ENCODE peak calls at places on chromosomes 1 and 21, in ten cellular contexts. P is Panc1, K is GM12864, N is AG04449, S is AG09319, Q is H9, Y is IMR-90, V is A549, O is body of pancreas, I is astrocyte of the spinal cord. J is an unnamed sample.

GRCh38 chr1:209890606-209891330 is 47.2 kb upstream of the SYT14 start:
- DNase-seq in Y (peak; percentile 52), O (no peak), S (no peak), Q (no peak), N (no peak), P (no peak), V (no peak), I (peak; percentile 38), K (no peak), J (no peak)

GRCh38 chr1:243582321-243582720 is 267.7 kb downstream of the AKT3 start:
- DNase-seq in I (peak; percentile 68), Y (peak; percentile 76), S (no peak), N (peak; percentile 79), K (no peak), Q (no peak), P (no peak), O (no peak), V (peak; percentile 43), J (no peak)

GRCh38 chr1:203871114-203871875 is 9.9 kb downstream of the SNRPE start:
- DNase-seq in I (peak; percentile 82), K (no peak), P (no peak), Q (peak; percentile 52), S (peak; percentile 52), V (peak; percentile 76), O (peak; percentile 40), Y (peak; percentile 80), N (no peak), J (no peak)

GRCh38 chr1:234970731-234971476 is 157.7 kb downstream of the TOMM20 start:
- DNase-seq in P (no peak), Y (peak; percentile 98), K (no peak), S (peak; percentile 89), V (no peak), Q (peak; percentile 70), I (peak; percentile 99), N (peak; percentile 97), O (peak; percentile 75), J (no peak)

GRCh38 chr1:108346137-108346536 is 102.3 kb upstream of the NBPF4 start:
- DNase-seq in K (no peak), O (no peak), S (no peak), V (no peak), Q (no peak), N (no peak), I (no peak), Y (no peak), P (no peak), J (no peak)

GRCh38 chr1:150987928-150988327 is 5.8 kb downstream of the ANXA9 start:
- DNase-seq in S (no peak), Y (no peak), O (no peak), P (no peak), V (no peak), I (no peak), Q (no peak), K (no peak), N (no peak), J (no peak)

GRCh38 chr1:27037518-27037917 is 24.9 kb upstream of the TENT5B start:
- DNase-seq in K (no peak), V (no peak), Q (no peak), N (no peak), I (no peak), O (peak; percentile 21), S (no peak), P (no peak), Y (no peak), J (no peak)

GRCh38 chr1:163084330-163084729 is 15.2 kb downstream of the RGS4 start:
- DNase-seq in I (no peak), P (no peak), Q (no peak), S (no peak), Y (peak; percentile 13), K (no peak), V (no peak), O (no peak), N (no peak), J (no peak)

GRCh38 chr21:37459575-37459974 is 93.0 kb downstream of the DYRK1A start:
- DNase-seq in V (no peak), S (no peak), O (no peak), Y (peak; percentile 69), K (no peak), P (no peak), I (peak; percentile 56), Q (no peak), N (no peak), J (no peak)

GRCh38 chr1:224499204-224499603 is 64.6 kb upstream of the WDR26 start:
- DNase-seq in P (no peak), Q (no peak), N (no peak), V (no peak), I (no peak), K (no peak), O (no peak), Y (no peak), S (no peak), J (no peak)

GRCh38 chr1:43345119-43345518 is 7.5 kb downstream of the MPL start:
- DNase-seq in V (no peak), S (no peak), P (no peak), I (no peak), K (no peak), Y (no peak), Q (no peak), O (no peak), N (no peak), J (no peak)

GRCh38 chr1:159141584-159142518 is 29.6 kb upstream of the CADM3 start:
- DNase-seq in P (no peak), K (no peak), O (no peak), I (peak; percentile 68), S (no peak), N (no peak), Q (peak; percentile 40), V (peak; percentile 19), Y (peak; percentile 60), J (no peak)

GRCh38 chr1:205913451-205914204 is 29.6 kb downstream of the SLC26A9 start:
- DNase-seq in K (no peak), S (peak; percentile 10), I (no peak), P (no peak), Y (no peak), N (no peak), O (peak; percentile 80), V (peak; percentile 41), Q (no peak), J (no peak)

GRCh38 chr1:24754229-24754628 is 9.0 kb downstream of the CLIC4 start:
- DNase-seq in V (no peak), K (no peak), Y (no peak), S (no peak), I (no peak), N (no peak), O (no peak), P (no peak), Q (no peak), J (no peak)

GRCh38 chr21:45935628-45936027 is 45.9 kb upstream of the COL6A1 start:
- DNase-seq in P (no peak), V (no peak), K (no peak), Q (no peak), S (no peak), N (no peak), O (no peak), I (peak; percentile 53), Y (peak; percentile 63), J (no peak)

GRCh38 chr1:178151831-178152230 is 57.9 kb downstream of the RASAL2 start:
- DNase-seq in Y (no peak), I (no peak), N (no peak), O (no peak), K (no peak), V (no peak), Q (no peak), P (no peak), S (no peak), J (no peak)
- TF ChIP-seq CTCF in Y (no peak), I (no peak), N (no peak), O (no peak), K (no peak), V (no peak), Q (no peak), P (no peak), S (no peak), J (no peak)

DNA sequence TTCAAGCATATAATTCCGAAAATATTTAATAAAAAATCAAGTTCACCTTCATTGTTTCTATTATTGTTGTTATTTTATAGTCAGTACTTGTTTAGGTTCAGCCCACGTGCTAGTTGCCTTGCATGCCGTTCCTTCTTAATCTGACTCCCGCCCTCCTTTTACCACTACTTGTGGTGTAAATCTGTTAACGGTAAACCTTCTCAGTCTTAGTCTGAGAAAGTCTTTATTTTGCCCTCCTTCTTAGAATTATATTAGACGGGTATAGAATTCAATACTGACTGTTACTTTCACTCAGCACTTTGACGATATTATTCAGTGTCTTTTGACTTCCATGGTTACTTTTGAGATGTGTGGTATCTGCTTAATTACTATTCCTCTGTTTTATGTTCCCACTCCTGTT is 104.8 kb downstream of the RGL1 start:
- DNase-seq in S (no peak), I (no peak), Q (no peak), N (no peak), O (no peak), Y (no peak), K (no peak), P (no peak), V (no peak), J (no peak)
- TF ChIP-seq CTCF in S (no peak), I (no peak), Q (no peak), N (no peak), O (no peak), Y (no peak), K (no peak), P (no peak), V (no peak), J (no peak)

DNA sequence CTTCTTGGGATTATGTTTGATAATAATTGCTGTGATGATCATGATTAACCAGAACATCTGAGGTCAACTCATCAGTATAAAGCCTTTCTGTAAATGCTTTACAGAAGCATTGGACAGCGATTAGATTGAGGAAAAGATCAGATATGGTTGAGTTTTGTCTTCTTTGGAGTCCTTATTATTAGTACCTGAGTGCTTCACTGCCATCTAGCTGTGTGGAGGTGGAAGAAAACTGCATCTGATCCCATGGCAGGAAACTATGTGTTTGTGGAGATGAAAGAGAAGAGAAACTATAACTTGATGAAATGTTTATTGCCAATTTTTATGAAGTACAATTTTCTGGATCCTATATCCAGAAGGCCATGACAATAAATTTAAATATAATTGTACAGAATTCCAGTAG is 11.4 kb downstream of the FLG2 start:
- DNase-seq in Q (no peak), P (no peak), S (no peak), N (no peak), V (peak; percentile 24), K (no peak), Y (no peak), I (no peak), O (no peak), J (no peak)
- TF ChIP-seq CTCF in Q (no peak), P (peak; percentile 50), S (no peak), N (no peak), V (no peak), K (peak; percentile 15), Y (no peak), I (peak; percentile 25), O (no peak), J (no peak)

DNA sequence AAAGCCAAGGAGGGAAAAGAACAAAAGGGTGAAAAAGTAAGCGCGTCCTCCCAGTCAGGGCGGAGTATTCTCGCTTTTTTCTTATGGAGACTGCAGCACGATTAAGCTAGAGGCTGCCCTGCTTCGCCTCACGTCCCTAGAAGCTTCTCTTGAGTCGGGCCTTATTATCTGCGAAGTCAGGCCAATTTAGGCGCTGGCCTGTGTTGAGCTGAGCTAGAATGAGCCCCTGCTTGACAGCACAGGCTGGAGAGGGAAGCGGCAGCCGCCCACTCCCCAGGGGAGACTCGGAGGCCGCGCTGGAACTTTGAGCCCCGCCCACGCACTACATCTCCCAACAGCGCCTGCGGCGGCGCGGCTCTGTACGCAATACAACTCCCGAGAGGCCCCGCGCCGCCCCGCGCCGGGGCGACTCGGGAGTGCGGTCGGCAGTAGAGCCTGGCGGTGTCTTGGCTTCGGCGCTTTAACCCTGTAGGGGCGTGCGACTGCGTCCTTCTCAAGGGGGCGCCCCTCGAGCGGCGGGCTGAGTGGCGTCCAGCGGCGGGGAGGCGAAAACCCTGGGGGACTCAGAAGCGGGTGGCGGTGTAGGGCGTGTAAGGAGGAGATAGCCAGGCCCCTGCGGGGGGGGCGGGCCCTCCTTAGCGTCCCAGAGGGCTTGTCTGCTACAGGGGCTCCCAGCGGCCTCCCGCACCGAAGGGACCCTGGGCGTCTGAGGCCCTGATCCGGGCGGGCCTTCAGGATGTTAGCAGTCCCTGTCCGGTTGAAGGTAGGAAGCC is 888 bp downstream of the ZNF436 start:
- DNase-seq in Y (peak; percentile 90), V (peak; percentile 86), N (no peak), P (no peak), K (peak; percentile 69), Q (peak; percentile 90), S (peak; percentile 78), O (peak; percentile 93), I (peak; percentile 93), J (peak; percentile 97)
- TF ChIP-seq CTCF in Y (peak; percentile 34), V (no peak), N (peak; percentile 43), P (no peak), K (no peak), Q (peak; percentile 46), S (peak; percentile 5), O (no peak), I (peak; percentile 9), J (peak; percentile 58)

J was measured in chondrocyte.